ENCODE peak calls at places on chromosomes 12 and 14, in seven cellular contexts. W is HepG2, B is H1, D is SK-N-SH, A is GM12878, F is HCT116, J is K562. K is an unnamed sample. For H3K9me3, the result is how much of the 10 kb centered on the place peaks cover.

GRCh38 chr12:38151991-38152700 is 164.4 kb upstream of the ALG10B start:
- DNase-seq in W (no peak), B (no peak), A (no peak), F (no peak), D (no peak), J (no peak), K (no peak)

GRCh38 chr12:96177013-96177412 is 17.2 kb upstream of the ELK3 start:
- DNase-seq in W (no peak), A (no peak), J (no peak), D (no peak), B (no peak), F (no peak), K (no peak)

GRCh38 chr12:94714378-94714777 is 64.0 kb upstream of the TMCC3 start:
- DNase-seq in D (no peak), F (no peak), A (no peak), W (no peak), J (no peak), B (no peak), K (no peak)

GRCh38 chr12:93846936-93847516 is 169.9 kb downstream of the CRADD start:
- DNase-seq in F (no peak), B (no peak), W (no peak), J (no peak), D (no peak), A (no peak), K (no peak)

GRCh38 chr14:72291908-72292688 is 359.9 kb downstream of the RGS6 start:
- DNase-seq in D (peak), B (peak), F (peak), W (peak), J (peak), A (peak), K (peak)

GRCh38 chr14:93733231-93733630 is 55.1 kb downstream of the PRIMA1 start:
- DNase-seq in D (peak), B (no peak), W (no peak), J (no peak), A (no peak), F (no peak), K (no peak)

GRCh38 chr12:66822961-66823360 is 144.1 kb upstream of the GRIP1 start:
- DNase-seq in A (no peak), W (no peak), F (no peak), D (no peak), J (no peak), B (no peak), K (no peak)

GRCh38 chr12:30795660-30796507 is 41.1 kb upstream of the CAPRIN2 start:
- DNase-seq in A (no peak), J (peak), F (peak), W (peak), D (peak), B (peak), K (peak)

GRCh38 chr14:55964081-55964480 is 154.1 kb upstream of the PELI2 start:
- DNase-seq in F (no peak), W (no peak), A (no peak), J (no peak), D (no peak), B (no peak), K (no peak)

GRCh38 chr12:50240792-50241114 is 42.6 kb downstream of the LIMA1 start:
- DNase-seq in B (no peak), A (no peak), J (no peak), F (no peak), D (no peak), W (no peak), K (no peak)

GRCh38 chr12:20931894-20932293 is 121.4 kb downstream of the SLCO1B3 start:
- DNase-seq in W (no peak), B (no peak), J (no peak), D (no peak), A (no peak), F (no peak), K (no peak)

GRCh38 chr14:70317969-70318634 is 41.4 kb downstream of the COX16 start:
- DNase-seq in F (peak), B (no peak), J (no peak), D (peak), W (peak), A (peak), K (peak)

GRCh38 chr12:122948605-122949004 is 17.7 kb downstream of the ABCB9 start:
- DNase-seq in F (no peak), A (no peak), J (no peak), W (no peak), B (no peak), D (no peak), K (no peak)

GRCh38 chr14:71203306-71203705 is 296.0 kb downstream of the PCNX1 start:
- DNase-seq in B (no peak), W (no peak), J (no peak), D (no peak), A (no peak), F (no peak), K (no peak)

GRCh38 chr12:67714648-67715047 is 66.1 kb downstream of the DYRK2 start:
- DNase-seq in A (no peak), W (no peak), J (no peak), B (no peak), D (no peak), F (no peak), K (no peak)

DNA sequence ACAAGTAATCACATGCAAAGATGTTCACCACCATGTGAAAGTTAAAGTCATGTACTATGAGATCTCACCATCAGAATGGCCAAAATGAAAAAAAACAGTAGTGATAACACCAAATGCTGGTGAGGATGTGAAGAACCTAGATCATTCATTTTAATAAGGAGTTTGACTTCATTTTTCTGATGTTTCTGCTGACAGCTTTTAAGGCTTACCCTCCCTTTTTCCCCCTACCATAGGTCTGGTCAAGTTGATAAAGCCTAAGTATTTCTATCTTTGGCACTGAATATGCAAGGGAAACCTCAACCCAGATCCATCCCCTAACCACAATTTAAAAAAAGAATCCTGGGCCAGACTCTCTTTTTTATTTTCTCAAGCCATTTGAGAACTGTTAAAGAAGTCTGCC is 689.6 kb upstream of the FOXG1 start:
- DNase-seq in D (no peak), J (no peak), W (no peak), A (no peak), F (no peak), B (no peak), K (no peak)
- H3K9me3 ChIP-seq in D (under half), J (under half), W (half or more), A (under half), F (under half), B (under half), K (under half)

GRCh38 chr12:102479984-102480383 is 379 bp downstream of the IGF1 start:
- DNase-seq in J (no peak), A (no peak), D (no peak), B (no peak), F (no peak), W (no peak), K (no peak)
- H3K4me3 ChIP-seq in J (peak), A (peak), D (no peak), B (no peak), F (no peak), W (no peak), K (no peak)

GRCh38 chr12:71578694-71579258 is 84.9 kb downstream of the ZFC3H1 start:
- DNase-seq in J (no peak), A (no peak), D (peak), B (no peak), F (no peak), W (no peak), K (no peak)
- TF ChIP-seq YY1 in J (no peak), A (no peak), D (no peak), B (no peak), F (no peak), W (no peak), K (no peak)

DNA sequence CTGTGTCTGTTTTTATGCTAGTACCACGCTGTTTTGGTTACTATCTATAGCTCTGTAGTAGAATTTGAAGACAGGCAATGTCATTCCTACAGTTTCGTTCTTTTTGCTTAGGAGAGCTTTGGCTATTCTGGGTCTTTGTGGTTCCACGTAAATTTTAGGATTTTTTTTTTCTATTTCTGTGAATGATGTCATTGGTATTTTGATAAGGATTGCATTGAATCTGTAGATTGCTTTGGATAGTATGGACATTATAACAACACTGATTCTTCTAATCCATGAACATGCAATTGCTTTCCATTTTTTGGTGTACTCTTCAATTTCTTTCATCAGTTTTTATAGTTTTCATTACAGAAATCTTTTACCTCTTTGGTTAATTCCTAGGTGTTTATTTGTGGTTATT is 345.2 kb downstream of the TMEM121 start:
- DNase-seq in D (no peak), J (no peak), A (no peak), B (no peak), F (no peak), W (no peak), K (no peak)
- H3K9me3 ChIP-seq in D (under half), J (under half), A (under half), B (under half), F (under half), W (under half), K (under half)

GRCh38 chr14:89302396-89302950 is 114.6 kb downstream of the FOXN3 start:
- DNase-seq in A (no peak), J (no peak), B (no peak), W (no peak), F (peak), D (no peak), K (no peak)
- H3K4me3 ChIP-seq in A (no peak), J (no peak), B (no peak), W (no peak), F (no peak), D (no peak), K (no peak)

GRCh38 chr14:67260114-67260513 is 18.9 kb downstream of the PALS1 start:
- DNase-seq in D (no peak), F (no peak), W (no peak), J (no peak), A (no peak), B (no peak), K (no peak)

GRCh38 chr14:67263499-67264149 is 22.4 kb downstream of the PALS1 start:
- DNase-seq in D (no peak), W (no peak), J (no peak), F (no peak), B (no peak), A (no peak), K (no peak)

GRCh38 chr14:67265131-67265530 is 23.9 kb downstream of the PALS1 start:
- DNase-seq in A (no peak), J (no peak), F (no peak), W (no peak), B (no peak), D (no peak), K (no peak)

DNA sequence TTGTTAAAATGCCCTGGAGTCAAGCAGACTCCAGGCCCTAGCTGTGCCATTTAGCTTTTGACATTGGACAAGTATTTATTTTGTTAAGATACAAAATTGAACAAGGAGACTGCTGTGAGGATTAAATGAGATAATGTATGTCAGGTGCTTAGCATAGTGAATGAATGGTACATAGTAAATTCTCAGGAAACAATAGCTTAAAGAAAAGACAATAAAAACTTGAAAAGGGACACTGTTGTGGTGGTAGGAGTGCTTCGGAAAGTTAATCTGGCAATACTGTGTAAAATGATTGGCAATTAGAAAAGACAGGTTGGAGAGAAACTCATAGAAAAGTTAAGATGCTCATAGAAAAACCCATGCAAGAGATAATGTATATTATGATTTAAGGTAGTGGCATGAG is 19.7 kb downstream of the PALS1 start:
- DNase-seq in D (no peak), W (no peak), A (no peak), J (no peak), B (no peak), F (no peak), K (no peak)
- TF ChIP-seq YY1 in D (no peak), W (no peak), A (no peak), J (no peak), B (no peak), F (no peak), K (no peak)

K was measured in NT2/D1.